ENCODE peak calls at places on chromosome 1, in eight cellular contexts. C, Q, L, K, Z, D, J and H are unnamed samples.

GRCh38 chr1:83791821-83792437 is 207.0 kb downstream of the TTLL7 start:
- DNase-seq in C (no peak), Q (no peak), L (no peak), K (no peak), Z (no peak), D (no peak), J (no peak), H (no peak)

GRCh38 chr1:72227667-72228066 is 54.7 kb downstream of the NEGR1 start:
- DNase-seq in C (no peak), Q (no peak), L (no peak), K (no peak), Z (no peak), D (no peak), J (no peak), H (no peak)

GRCh38 chr1:240004086-240004749 is 87.5 kb upstream of the FMN2 start:
- DNase-seq in C (no peak), Q (peak), L (no peak), K (no peak), Z (no peak), D (no peak), J (no peak), H (peak)

GRCh38 chr1:241520080-241520465 is 518 bp upstream of the FH start:
- DNase-seq in C (no peak), Q (no peak), L (no peak), K (no peak), Z (no peak), D (no peak), J (no peak), H (no peak)

GRCh38 chr1:6603851-6604558 is 1.3 kb upstream of the KLHL21 start:
- DNase-seq in C (peak), Q (no peak), L (peak), K (peak), Z (peak), D (peak), J (peak), H (no peak)

GRCh38 chr1:234000557-234001081 is 96.1 kb downstream of the SLC35F3 start:
- DNase-seq in C (no peak), Q (no peak), L (no peak), K (no peak), Z (no peak), D (no peak), J (no peak), H (no peak)

GRCh38 chr1:172699111-172699510 is 40.2 kb downstream of the FASLG start:
- DNase-seq in C (peak), Q (no peak), L (no peak), K (no peak), Z (no peak), D (no peak), J (peak), H (no peak)

GRCh38 chr1:119004129-119004527 is 16.0 kb upstream of the TBX15 start:
- DNase-seq in C (no peak), Q (no peak), L (no peak), K (no peak), Z (no peak), D (no peak), J (peak), H (no peak)

GRCh38 chr1:115546846-115547245 is 94.9 kb upstream of the VANGL1 start:
- DNase-seq in C (no peak), Q (no peak), L (no peak), K (no peak), Z (no peak), D (no peak), J (no peak), H (no peak)

GRCh38 chr1:55257958-55258357 is 42.8 kb upstream of the USP24 start:
- DNase-seq in C (peak), Q (no peak), L (no peak), K (no peak), Z (no peak), D (no peak), J (no peak), H (no peak)

GRCh38 chr1:40627987-40628902 is 37.2 kb downstream of the RIMS3 start:
- DNase-seq in C (no peak), Q (no peak), L (no peak), K (no peak), Z (no peak), D (no peak), J (no peak), H (no peak)

GRCh38 chr1:27646676-27647075 is 11.7 kb upstream of the FGR start:
- DNase-seq in C (no peak), Q (no peak), L (no peak), K (peak), Z (no peak), D (no peak), J (peak), H (no peak)

GRCh38 chr1:207000641-207001291 is 30.5 kb upstream of the FCAMR start:
- DNase-seq in C (no peak), Q (no peak), L (no peak), K (no peak), Z (no peak), D (no peak), J (no peak), H (no peak)

GRCh38 chr1:51131185-51131584 is 29.2 kb downstream of the C1orf185 start:
- DNase-seq in C (no peak), Q (no peak), L (no peak), K (no peak), Z (no peak), D (no peak), J (no peak), H (no peak)

GRCh38 chr1:245606157-245606725 is 451.5 kb downstream of the KIF26B start:
- DNase-seq in C (no peak), Q (no peak), L (no peak), K (no peak), Z (no peak), D (no peak), J (no peak), H (no peak)

GRCh38 chr1:51922040-51922439 is 43.5 kb upstream of the NRDC start:
- DNase-seq in C (no peak), Q (no peak), L (no peak), K (no peak), Z (no peak), D (no peak), J (no peak), H (no peak)

GRCh38 chr1:234396092-234396491 is 22.8 kb downstream of the COA6 start:
- DNase-seq in C (no peak), Q (no peak), L (no peak), K (no peak), Z (no peak), D (no peak), J (no peak), H (no peak)

GRCh38 chr1:223716302-223716862 is 4.0 kb downstream of the CAPN2 start:
- DNase-seq in C (peak), Q (no peak), L (no peak), K (no peak), Z (no peak), D (no peak), J (peak), H (no peak)

GRCh38 chr1:48572632-48573258 is 100.7 kb upstream of the SPATA6 start:
- DNase-seq in C (peak), Q (peak), L (no peak), K (peak), Z (no peak), D (peak), J (peak), H (peak)

GRCh38 chr1:1091344-1092148 is 17.4 kb upstream of the RNF223 start:
- DNase-seq in C (peak), Q (peak), L (no peak), K (no peak), Z (no peak), D (no peak), J (peak), H (peak)

DNA sequence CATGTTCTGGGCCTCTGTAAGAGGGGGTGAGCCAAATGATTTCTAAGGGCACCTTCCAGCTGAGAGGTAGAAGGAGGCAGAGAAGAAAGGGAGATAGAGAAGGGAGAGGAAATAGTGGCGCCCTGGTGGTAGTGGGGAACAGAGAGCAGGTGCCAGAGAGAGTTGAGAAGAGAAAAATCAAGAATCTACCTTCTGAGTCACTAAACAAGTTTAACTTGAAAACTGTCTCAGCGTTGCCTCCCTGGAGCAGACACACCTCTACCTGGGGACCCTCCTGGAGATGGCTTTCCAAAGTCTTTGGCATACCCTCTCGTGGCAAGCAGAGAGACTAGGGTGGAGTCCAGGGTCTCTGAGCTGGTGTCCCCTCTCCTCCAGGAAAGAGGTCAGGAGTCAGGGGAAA is 1.1 kb upstream of the SLC45A3 start:
- DNase-seq in C (no peak), Q (no peak), L (no peak), K (no peak), Z (no peak), D (no peak), J (no peak), H (no peak)
- TF ChIP-seq POLR2A in C (no peak), Q (no peak), L (no peak), K (no peak), Z (no peak), D (no peak), J (no peak), H (no peak)

DNA sequence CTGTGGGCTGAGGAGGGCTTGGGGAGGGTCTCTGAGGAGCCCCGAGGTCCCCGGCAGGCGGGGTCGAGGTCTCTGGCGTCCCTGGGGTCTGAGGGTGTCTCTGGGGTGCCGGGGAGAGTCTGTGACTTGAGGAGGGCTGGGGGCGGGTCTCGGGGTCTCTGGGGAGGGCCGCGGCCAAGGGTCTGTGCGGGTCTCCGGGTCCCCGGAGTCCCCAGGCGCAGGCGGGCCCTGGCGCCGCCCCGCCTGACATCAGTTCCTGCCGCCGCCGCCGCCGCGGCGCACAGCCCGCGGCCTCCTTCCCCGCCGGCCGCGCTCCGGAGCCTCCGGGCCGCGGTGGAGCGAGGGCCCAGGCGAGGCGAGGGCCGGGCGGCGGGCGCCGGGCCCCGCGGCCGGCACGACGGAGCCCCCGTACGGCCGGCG is at the start of gene PLEKHM2:
- DNase-seq in C (peak), Q (peak), L (peak), K (peak), Z (no peak), D (no peak), J (peak), H (peak)
- TF ChIP-seq POLR2A in C (no peak), Q (peak), L (peak), K (no peak), Z (no peak), D (peak), J (peak), H (peak)

GRCh38 chr1:70205437-70206118 is at the start of gene LRRC40:
- DNase-seq in C (peak), Q (peak), L (peak), K (peak), Z (peak), D (peak), J (peak), H (peak)
- TF ChIP-seq POLR2A in C (peak), Q (peak), L (peak), K (no peak), Z (peak), D (peak), J (peak), H (peak)

GRCh38 chr1:81801032-81801833 is 499 bp downstream of the ADGRL2 start:
- DNase-seq in C (peak), Q (no peak), L (peak), K (peak), Z (peak), D (peak), J (peak), H (peak)
- TF ChIP-seq POLR2A in C (peak), Q (no peak), L (no peak), K (no peak), Z (no peak), D (no peak), J (peak), H (no peak)

GRCh38 chr1:59814901-59815825 is at the start of gene HOOK1:
- DNase-seq in C (peak), Q (no peak), L (no peak), K (peak), Z (no peak), D (no peak), J (no peak), H (no peak)
- TF ChIP-seq POLR2A in C (no peak), Q (no peak), L (no peak), K (no peak), Z (no peak), D (peak), J (no peak), H (no peak)

GRCh38 chr1:109277434-109278204 is 5.3 kb downstream of the PSRC1 start:
- DNase-seq in C (peak), Q (peak), L (peak), K (peak), Z (peak), D (peak), J (peak), H (peak)
- TF ChIP-seq POLR2A in C (peak), Q (no peak), L (no peak), K (no peak), Z (no peak), D (no peak), J (no peak), H (no peak)

GRCh38 chr1:113391643-113392271 is 1.4 kb downstream of the MAGI3 start:
- DNase-seq in C (peak), Q (no peak), L (no peak), K (no peak), Z (no peak), D (no peak), J (no peak), H (peak)

GRCh38 chr1:113389356-113389952 is 861 bp upstream of the MAGI3 start:
- DNase-seq in C (no peak), Q (no peak), L (no peak), K (no peak), Z (no peak), D (no peak), J (no peak), H (no peak)

GRCh38 chr1:113390871-113391642 is 742 bp downstream of the MAGI3 start:
- DNase-seq in C (peak), Q (peak), L (peak), K (peak), Z (peak), D (peak), J (peak), H (peak)

GRCh38 chr1:113388621-113389355 is 1.5 kb upstream of the MAGI3 start:
- DNase-seq in C (peak), Q (peak), L (no peak), K (peak), Z (no peak), D (peak), J (no peak), H (peak)

GRCh38 chr1:113389953-113390834 is at the start of gene MAGI3:
- DNase-seq in C (peak), Q (peak), L (peak), K (peak), Z (peak), D (peak), J (peak), H (peak)
- TF ChIP-seq POLR2A in C (peak), Q (peak), L (peak), K (no peak), Z (no peak), D (peak), J (peak), H (peak)

GRCh38 chr1:89044970-89045695 is 19.9 kb downstream of the GBP1 start:
- DNase-seq in C (no peak), Q (no peak), L (no peak), K (no peak), Z (no peak), D (no peak), J (no peak), H (no peak)
- TF ChIP-seq POLR2A in C (peak), Q (no peak), L (no peak), K (no peak), Z (no peak), D (no peak), J (no peak), H (no peak)

GRCh38 chr1:21815724-21816311 is 3.8 kb downstream of the LDLRAD2 start:
- DNase-seq in C (peak), Q (no peak), L (no peak), K (peak), Z (no peak), D (no peak), J (peak), H (no peak)

GRCh38 chr1:21813542-21813941 is 1.5 kb downstream of the LDLRAD2 start:
- DNase-seq in C (no peak), Q (no peak), L (no peak), K (no peak), Z (no peak), D (no peak), J (no peak), H (no peak)

GRCh38 chr1:21814981-21815583 is 3.0 kb downstream of the LDLRAD2 start:
- DNase-seq in C (no peak), Q (no peak), L (no peak), K (no peak), Z (no peak), D (no peak), J (no peak), H (no peak)

GRCh38 chr1:21814241-21814918 is 2.3 kb downstream of the LDLRAD2 start:
- DNase-seq in C (peak), Q (peak), L (no peak), K (peak), Z (no peak), D (peak), J (peak), H (peak)

GRCh38 chr1:21811875-21812305 is at the start of gene LDLRAD2:
- DNase-seq in C (no peak), Q (no peak), L (no peak), K (no peak), Z (no peak), D (no peak), J (no peak), H (no peak)
- TF ChIP-seq POLR2A in C (no peak), Q (no peak), L (no peak), K (no peak), Z (no peak), D (no peak), J (no peak), H (no peak)